ENCODE peak calls at places on chromosomes 6 and 20, in nine cellular contexts. Z is mucosa of descending colon, A is type B pancreatic cell, I is mammary epithelial cell, Q is endothelial cell, M is upper lobe of right lung, P is fibroblast of villous mesenchyme, U is fibroblast of mammary gland, K is heart right ventricle. J is an unnamed sample.
A peak's percentile ranks its signal among the peaks of the same experiment; 100 is the strongest.

GRCh38 chr20:4956200-4956810 is 45.0 kb downstream of the SLC23A2 start:
- DNase-seq in Z (no peak), A (no peak), I (peak; percentile 34), Q (no peak), M (no peak), P (peak; percentile 74), U (peak; percentile 75), K (no peak), J (no peak)

GRCh38 chr6:5116243-5116991 is 31.3 kb downstream of the PPP1R3G start:
- DNase-seq in Z (no peak), A (no peak), I (peak; percentile 5), Q (no peak), M (no peak), P (no peak), U (no peak), K (no peak), J (no peak)

GRCh38 chr6:118718903-118719302 is 67.5 kb upstream of the CEP85L start:
- DNase-seq in Z (no peak), A (no peak), I (no peak), Q (no peak), M (no peak), P (no peak), U (no peak), K (no peak), J (no peak)

GRCh38 chr6:22043284-22043962 is 253.4 kb downstream of the PRL start:
- DNase-seq in Z (no peak), A (no peak), I (peak; percentile 27), Q (no peak), M (no peak), P (no peak), U (peak; percentile 60), K (peak; percentile 41), J (no peak)

GRCh38 chr20:10837901-10838300 is 164.1 kb upstream of the JAG1 start:
- DNase-seq in Z (no peak), A (no peak), I (no peak), Q (no peak), M (no peak), P (no peak), U (no peak), K (no peak), J (no peak)

GRCh38 chr6:13807691-13808090 is 6.7 kb downstream of the MCUR1 start:
- DNase-seq in Z (no peak), A (no peak), I (no peak), Q (no peak), M (no peak), P (peak; percentile 66), U (no peak), K (no peak), J (no peak)

GRCh38 chr20:916825-917224 is 691 bp upstream of the ANGPT4 start:
- DNase-seq in Z (no peak), A (no peak), I (no peak), Q (no peak), M (no peak), P (no peak), U (no peak), K (no peak), J (no peak)

GRCh38 chr6:34176261-34177031 is 30.6 kb upstream of the GRM4 start:
- DNase-seq in Z (no peak), A (no peak), I (no peak), Q (no peak), M (peak; percentile 55), P (no peak), U (no peak), K (no peak), J (no peak)

GRCh38 chr6:164130151-164130550 is 715.6 kb downstream of the QKI start:
- DNase-seq in Z (no peak), A (no peak), I (no peak), Q (no peak), M (no peak), P (no peak), U (no peak), K (peak; percentile 33), J (no peak)

GRCh38 chr6:92762414-92763374 is 656.7 kb downstream of the EPHA7 start:
- DNase-seq in Z (no peak), A (no peak), I (no peak), Q (no peak), M (no peak), P (peak; percentile 22), U (no peak), K (no peak), J (no peak)

GRCh38 chr20:61123286-61123685 is 128.8 kb upstream of the CDH4 start:
- DNase-seq in Z (no peak), A (no peak), I (no peak), Q (no peak), M (peak; percentile 54), P (no peak), U (no peak), K (no peak), J (no peak)

GRCh38 chr20:61121661-61122060 is 130.4 kb upstream of the CDH4 start:
- DNase-seq in Z (no peak), A (no peak), I (no peak), Q (no peak), M (no peak), P (no peak), U (no peak), K (no peak), J (no peak)

GRCh38 chr20:61118429-61119224 is 133.4 kb upstream of the CDH4 start:
- DNase-seq in Z (no peak), A (no peak), I (no peak), Q (no peak), M (no peak), P (no peak), U (peak; percentile 87), K (no peak), J (no peak)

GRCh38 chr20:61119263-61119662 is 132.8 kb upstream of the CDH4 start:
- DNase-seq in Z (no peak), A (no peak), I (no peak), Q (no peak), M (no peak), P (no peak), U (no peak), K (no peak), J (no peak)

GRCh38 chr20:61120595-61121515 is 131.2 kb upstream of the CDH4 start:
- DNase-seq in Z (no peak), A (no peak), I (peak; percentile 76), Q (peak; percentile 66), M (peak; percentile 63), P (peak; percentile 45), U (peak; percentile 88), K (peak; percentile 34), J (no peak)
- TF ChIP-seq CTCF in Z (no peak), A (peak; percentile 82), I (peak; percentile 81), Q (peak; percentile 32), M (peak; percentile 54), P (peak; percentile 52), U (peak; percentile 62), K (peak; percentile 19), J (peak; percentile 36)

GRCh38 chr6:161696828-161697227 is 423.0 kb upstream of the AGPAT4 start:
- DNase-seq in Z (no peak), A (no peak), I (no peak), Q (no peak), M (no peak), P (no peak), U (peak; percentile 4), K (no peak), J (no peak)

DNA sequence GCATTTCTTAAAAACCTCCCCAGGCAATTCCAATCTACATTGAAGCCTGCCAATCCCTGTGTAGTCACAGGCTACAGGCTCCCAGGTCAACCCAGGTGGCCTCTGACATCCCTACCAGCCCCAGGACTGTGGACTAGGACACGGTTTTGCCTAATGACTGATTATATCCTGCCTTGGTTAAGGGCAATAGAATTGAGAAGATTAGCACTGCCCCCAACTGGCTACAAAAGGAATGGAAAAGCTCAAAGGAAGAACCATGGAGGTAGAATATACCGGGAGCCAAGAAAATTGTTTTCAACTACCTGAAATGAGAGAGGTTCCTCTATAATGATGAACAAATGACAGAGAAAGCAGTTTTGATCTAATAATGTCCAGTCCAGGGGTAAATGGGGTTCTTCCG is 421.1 kb upstream of the AGPAT4 start:
- DNase-seq in Z (no peak), A (no peak), I (no peak), Q (no peak), M (no peak), P (peak; percentile 13), U (peak; percentile 61), K (no peak), J (no peak)
- TF ChIP-seq CTCF in Z (no peak), A (peak; percentile 59), I (peak; percentile 58), Q (peak; percentile 57), M (peak; percentile 52), P (peak; percentile 41), U (peak; percentile 74), K (peak; percentile 12), J (no peak)

DNA sequence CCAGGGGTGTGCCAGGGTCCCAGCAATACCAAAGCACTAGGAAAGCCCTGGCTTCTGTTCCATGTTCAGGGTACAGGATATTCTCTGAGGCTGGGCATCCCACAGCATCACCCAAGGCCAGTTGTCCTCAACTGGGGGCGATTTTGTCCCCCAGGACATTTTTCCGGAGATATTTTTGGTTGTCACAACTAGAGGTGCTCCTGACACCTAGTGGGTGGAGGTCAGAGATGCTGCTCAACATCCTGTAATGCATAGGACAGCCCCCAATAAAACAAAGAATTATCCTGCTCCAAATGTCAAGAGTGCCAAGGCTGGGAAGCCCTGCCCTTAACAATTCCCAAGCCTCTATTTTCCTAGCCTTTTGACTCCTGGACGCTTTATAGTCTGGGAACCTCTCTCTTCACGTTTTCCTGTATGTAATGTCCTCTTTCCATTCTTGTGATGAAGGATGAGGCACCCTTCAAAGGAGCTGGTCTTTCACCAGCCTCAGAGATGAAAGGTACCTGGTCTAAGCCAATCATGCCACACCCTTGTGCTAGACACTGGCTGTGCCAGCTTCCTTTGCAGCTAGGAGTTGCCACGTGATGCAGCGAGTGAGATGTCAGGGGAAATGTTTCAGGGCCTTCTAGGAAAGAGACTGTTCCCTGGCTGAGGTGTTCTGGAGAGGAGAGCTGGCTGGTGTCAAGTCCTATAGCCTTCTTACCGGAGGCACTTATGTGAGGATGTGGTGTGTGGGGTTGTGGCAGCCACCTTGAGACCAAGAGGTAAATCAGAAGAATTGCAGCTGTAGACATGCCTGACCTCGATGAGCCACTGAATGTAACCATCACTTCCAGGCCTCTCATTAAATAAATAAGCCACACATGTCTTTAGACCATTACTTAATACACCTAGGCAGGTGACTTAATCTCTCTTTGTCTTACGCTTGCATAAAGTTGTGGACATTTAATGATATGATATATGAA is 23.4 kb upstream of the KCNG1 start:
- DNase-seq in Z (no peak), A (no peak), I (no peak), Q (no peak), M (no peak), P (no peak), U (no peak), K (no peak), J (no peak)
- TF ChIP-seq CTCF in Z (no peak), A (no peak), I (no peak), Q (no peak), M (no peak), P (no peak), U (no peak), K (no peak), J (no peak)

DNA sequence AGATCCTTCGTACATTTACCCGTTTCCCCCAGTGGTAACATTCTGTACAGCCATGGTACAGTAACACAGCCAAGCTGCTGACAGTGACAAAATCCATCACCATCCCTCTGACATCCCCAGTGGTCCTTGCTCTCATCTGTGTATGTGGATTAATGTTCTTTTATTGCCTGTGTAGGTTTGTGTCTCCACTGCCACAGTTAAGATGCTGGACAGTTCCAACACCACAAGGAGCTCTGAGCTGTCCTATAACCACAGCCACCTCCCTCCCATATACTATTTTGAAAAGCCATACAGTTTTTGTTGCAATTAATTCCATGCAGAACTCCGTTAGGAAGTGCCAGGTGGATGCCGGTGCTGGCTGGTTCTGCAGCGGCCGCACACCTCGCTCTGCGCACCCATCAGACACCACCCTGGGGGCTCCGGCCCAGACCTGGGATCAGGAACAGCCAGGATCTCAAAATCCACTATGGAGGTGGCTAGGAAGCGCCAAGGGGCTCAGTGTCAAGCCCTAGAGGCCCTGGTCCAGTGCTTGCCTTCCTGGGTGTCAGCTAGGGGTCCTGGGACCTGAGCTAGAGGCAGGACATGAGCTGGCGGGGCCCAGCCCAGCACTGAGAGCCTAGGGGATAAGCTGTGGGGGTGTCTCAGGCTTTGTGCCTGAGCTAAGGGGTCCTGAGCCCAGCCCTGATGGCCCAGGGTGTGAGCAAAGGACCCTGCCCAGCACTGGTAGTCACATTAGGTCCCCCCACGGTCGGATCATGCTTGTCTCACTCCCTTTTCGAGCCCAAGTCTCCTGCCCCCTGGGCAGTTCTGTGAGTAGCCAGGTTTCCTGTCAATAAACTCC is 93.3 kb upstream of the PMEPA1 start:
- DNase-seq in Z (no peak), A (no peak), I (no peak), Q (no peak), M (no peak), P (no peak), U (no peak), K (no peak), J (no peak)
- TF ChIP-seq CTCF in Z (no peak), A (no peak), I (no peak), Q (no peak), M (no peak), P (no peak), U (no peak), K (no peak), J (no peak)

J was measured in mesothelial cell of epicardium.